ENCODE peak calls at places on chromosomes 4 and X, in ten cellular contexts. K is esophagus muscularis mucosa, B is H9, M is nephron progenitor cell, S is GM12878, L is pancreas, P is GM10248, F is endodermal cell, W is thoracic aorta, O is cardiac fibroblast. U is an unnamed sample.
A peak's percentile ranks its signal among the peaks of the same experiment; 100 is the strongest.

GRCh38 chr4:156581282-156581681 is 390.3 kb downstream of the PDGFC start:
- DNase-seq in K (no peak), B (no peak), M (no peak), S (no peak), L (no peak), P (no peak), F (no peak), W (no peak), O (no peak), U (no peak)

GRCh38 chr4:101086801-101087586 is 260.3 kb downstream of the PPP3CA start:
- DNase-seq in K (no peak), B (peak; percentile 67), M (no peak), S (no peak), L (no peak), P (no peak), F (peak; percentile 87), W (no peak), O (no peak), U (no peak)

GRCh38 chrX:3252744-3253143 is 93.7 kb downstream of the MXRA5 start:
- DNase-seq in K (no peak), B (no peak), M (no peak), S (no peak), L (no peak), P (no peak), F (no peak), W (no peak), O (peak; percentile 7), U (no peak)

GRCh38 chrX:1178580-1179057 is 33.8 kb downstream of the CRLF2 start:
- DNase-seq in K (peak; percentile 29), B (no peak), M (no peak), S (no peak), L (no peak), P (no peak), F (peak; percentile 53), W (no peak), O (peak; percentile 28), U (no peak)

GRCh38 chr4:90025248-90025647 is 101.9 kb upstream of the CCSER1 start:
- DNase-seq in K (no peak), B (no peak), M (no peak), S (no peak), L (no peak), P (no peak), F (no peak), W (no peak), O (peak; percentile 4), U (no peak)

GRCh38 chr4:18880850-18881249 is 859.3 kb upstream of the LCORL start:
- DNase-seq in K (no peak), B (no peak), M (no peak), S (no peak), L (no peak), P (no peak), F (no peak), W (no peak), O (no peak), U (no peak)

GRCh38 chr4:109078724-109079123 is 223.7 kb downstream of the COL25A1 start:
- DNase-seq in K (no peak), B (no peak), M (no peak), S (no peak), L (no peak), P (no peak), F (no peak), W (no peak), O (peak; percentile 65), U (peak; percentile 1)

GRCh38 chr4:176794151-176794550 is 1.4 kb upstream of the VEGFC start:
- DNase-seq in K (no peak), B (no peak), M (no peak), S (no peak), L (no peak), P (no peak), F (no peak), W (no peak), O (peak; percentile 96), U (no peak)

GRCh38 chrX:109714340-109714958 is 18.6 kb downstream of the ACSL4 start:
- DNase-seq in K (no peak), B (no peak), M (no peak), S (no peak), L (no peak), P (no peak), F (no peak), W (no peak), O (peak; percentile 89), U (no peak)

GRCh38 chr4:55866973-55867574 is 13.6 kb downstream of the EXOC1 start:
- DNase-seq in K (no peak), B (no peak), M (no peak), S (peak; percentile 38), L (no peak), P (peak; percentile 22), F (no peak), W (no peak), O (peak; percentile 81), U (peak; percentile 9)

GRCh38 chr4:124806403-124806802 is 93.9 kb upstream of the ANKRD50 start:
- DNase-seq in K (no peak), B (no peak), M (no peak), S (no peak), L (no peak), P (no peak), F (no peak), W (no peak), O (peak; percentile 33), U (no peak)

GRCh38 chrX:21926527-21927278 is 13.8 kb upstream of the SMS start:
- DNase-seq in K (no peak), B (no peak), M (no peak), S (no peak), L (no peak), P (peak; percentile 24), F (no peak), W (no peak), O (peak; percentile 97), U (peak; percentile 22)

GRCh38 chrX:9614016-9614415 is 149.2 kb downstream of the TBL1X start:
- DNase-seq in K (no peak), B (no peak), M (no peak), S (no peak), L (no peak), P (no peak), F (no peak), W (no peak), O (peak; percentile 69), U (no peak)

GRCh38 chr4:143512978-143513313 is 556 bp upstream of the SMARCA5 start:
- DNase-seq in K (no peak), B (no peak), M (no peak), S (no peak), L (no peak), P (no peak), F (no peak), W (no peak), O (no peak), U (no peak)

DNA sequence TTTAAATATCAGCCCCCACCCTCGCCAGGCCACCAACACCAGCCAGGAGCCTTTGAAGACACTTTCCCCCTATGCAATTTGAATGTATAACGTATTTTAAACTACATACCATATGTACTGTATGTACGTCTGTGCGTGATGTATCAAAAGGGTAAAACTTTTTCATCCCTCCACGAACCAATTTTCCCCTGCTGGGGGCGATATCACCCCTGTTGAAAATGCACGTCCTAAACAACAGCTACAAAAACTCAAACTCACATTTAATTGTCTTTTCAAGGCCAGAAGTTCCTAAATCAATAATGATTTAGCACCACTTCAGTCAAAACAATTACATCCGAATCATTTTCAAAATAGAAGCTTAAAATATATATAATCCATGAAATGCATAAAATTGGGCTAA is 1.4 kb downstream of the VEGFD start:
- DNase-seq in K (no peak), B (no peak), M (no peak), S (no peak), L (no peak), P (no peak), F (no peak), W (no peak), O (no peak), U (no peak)
- TF ChIP-seq CTCF in K (no peak), B (peak; percentile 63), M (peak; percentile 27), S (peak; percentile 18), L (no peak), P (no peak), F (peak; percentile 64), W (no peak), O (no peak), U (no peak)

DNA sequence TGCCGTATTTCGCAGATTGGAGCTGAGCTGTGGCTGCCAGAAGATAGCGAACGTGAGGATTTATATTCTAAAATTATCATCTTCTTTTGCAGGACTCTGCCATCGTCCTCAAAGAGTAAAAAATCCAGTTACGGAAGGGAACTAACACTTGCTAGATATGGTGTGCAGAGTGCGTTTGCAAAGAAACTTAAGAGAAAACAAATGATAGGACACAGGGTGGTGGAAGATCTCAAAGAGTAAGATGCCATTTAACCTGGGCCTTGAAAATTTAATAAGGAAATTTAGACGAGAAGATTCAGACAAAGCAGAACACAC is 566 bp downstream of the LARP7 start:
- DNase-seq in K (no peak), B (no peak), M (no peak), S (no peak), L (no peak), P (no peak), F (no peak), W (no peak), O (no peak), U (no peak)
- TF ChIP-seq CTCF in K (no peak), B (no peak), M (no peak), S (no peak), L (no peak), P (no peak), F (no peak), W (peak; percentile 3), O (no peak), U (no peak)

GRCh38 chr4:152348670-152349069 is 187.2 kb downstream of the FBXW7 start:
- DNase-seq in K (no peak), B (no peak), M (no peak), S (no peak), L (no peak), P (no peak), F (no peak), W (no peak), O (peak; percentile 17), U (no peak)
- TF ChIP-seq CTCF in K (no peak), B (peak; percentile 51), M (peak; percentile 19), S (no peak), L (no peak), P (no peak), F (peak; percentile 69), W (no peak), O (peak; percentile 13), U (no peak)

GRCh38 chr4:88812420-88812819 is 114.8 kb upstream of the NAP1L5 start:
- DNase-seq in K (no peak), B (no peak), M (no peak), S (no peak), L (no peak), P (no peak), F (no peak), W (no peak), O (no peak), U (no peak)

GRCh38 chr4:88817740-88818139 is 120.1 kb upstream of the NAP1L5 start:
- DNase-seq in K (no peak), B (no peak), M (no peak), S (no peak), L (no peak), P (no peak), F (no peak), W (no peak), O (no peak), U (no peak)

GRCh38 chr4:88811904-88812303 is 114.3 kb upstream of the NAP1L5 start:
- DNase-seq in K (no peak), B (no peak), M (no peak), S (no peak), L (no peak), P (no peak), F (no peak), W (no peak), O (no peak), U (no peak)

GRCh38 chr4:88812976-88813375 is 115.3 kb upstream of the NAP1L5 start:
- DNase-seq in K (no peak), B (no peak), M (no peak), S (no peak), L (no peak), P (no peak), F (no peak), W (no peak), O (no peak), U (no peak)

GRCh38 chr4:88814043-88814617 is 116.5 kb upstream of the NAP1L5 start:
- DNase-seq in K (no peak), B (no peak), M (no peak), S (no peak), L (peak; percentile 50), P (no peak), F (peak; percentile 64), W (no peak), O (no peak), U (peak; percentile 36)
- TF ChIP-seq CTCF in K (no peak), B (peak; percentile 52), M (peak; percentile 12), S (peak; percentile 5), L (no peak), P (no peak), F (peak; percentile 67), W (no peak), O (no peak), U (peak; percentile 16)